ENCODE peak calls at places on chromosomes 4 and X, in ten cellular contexts. One of them, this sample, is unnamed.

GRCh38 chr4:23382880-23383279 is 507.0 kb downstream of the PPARGC1A start:
- DNase-seq in NCI-H1694 treated with DMSO at 0.1 percent for 48 hours: no peak
- DNase-seq in COR-L47: no peak
- DNase-seq in cardiac muscle cell: peak; percentile 7
- DNase-seq in pancreas: no peak
- DNase-seq in GM20000: no peak
- DNase-seq in ovary: no peak
- DNase-seq in stimulated activated CD4-positive, alpha-beta T cell treated with anti-CD3 and anti-CD28 coated beads, Interleukin-12 subunit alpha, Interleukin-12 subunit beta, amount 100 ng/mL, for 48 hours: no peak
- DNase-seq in islet precursor cell: no peak
- DNase-seq in RWPE1: no peak
- DNase-seq in this sample: no peak

GRCh38 chr4:145619639-145619996 is 433 bp downstream of the MMAA start:
- DNase-seq in stimulated activated CD4-positive, alpha-beta T cell treated with anti-CD3 and anti-CD28 coated beads, Interleukin-12 subunit alpha, Interleukin-12 subunit beta, amount 100 ng/mL, for 48 hours: peak; percentile 37
- DNase-seq in COR-L47: no peak
- DNase-seq in cardiac muscle cell: peak; percentile 53
- DNase-seq in islet precursor cell: no peak
- DNase-seq in RWPE1: peak; percentile 23
- DNase-seq in pancreas: peak; percentile 80
- DNase-seq in GM20000: no peak
- DNase-seq in NCI-H1694 treated with DMSO at 0.1 percent for 48 hours: peak; percentile 44
- DNase-seq in ovary: peak; percentile 31
- DNase-seq in this sample: peak; percentile 15

GRCh38 chr4:105306158-105306781 is 159.6 kb downstream of the TET2 start:
- DNase-seq in COR-L47: no peak
- DNase-seq in stimulated activated CD4-positive, alpha-beta T cell treated with anti-CD3 and anti-CD28 coated beads, Interleukin-12 subunit alpha, Interleukin-12 subunit beta, amount 100 ng/mL, for 48 hours: peak; percentile 52
- DNase-seq in pancreas: no peak
- DNase-seq in RWPE1: peak; percentile 4
- DNase-seq in ovary: no peak
- DNase-seq in cardiac muscle cell: no peak
- DNase-seq in islet precursor cell: no peak
- DNase-seq in GM20000: peak; percentile 69
- DNase-seq in NCI-H1694 treated with DMSO at 0.1 percent for 48 hours: no peak
- DNase-seq in this sample: no peak

GRCh38 chr4:39715788-39716187 is 17.9 kb downstream of the UBE2K start:
- DNase-seq in GM20000: peak; percentile 66
- DNase-seq in islet precursor cell: no peak
- DNase-seq in NCI-H1694 treated with DMSO at 0.1 percent for 48 hours: no peak
- DNase-seq in COR-L47: no peak
- DNase-seq in ovary: no peak
- DNase-seq in stimulated activated CD4-positive, alpha-beta T cell treated with anti-CD3 and anti-CD28 coated beads, Interleukin-12 subunit alpha, Interleukin-12 subunit beta, amount 100 ng/mL, for 48 hours: no peak
- DNase-seq in RWPE1: no peak
- DNase-seq in cardiac muscle cell: no peak
- DNase-seq in pancreas: no peak
- DNase-seq in this sample: no peak

GRCh38 chrX:139201924-139202323 is 328.6 kb upstream of the F9 start:
- DNase-seq in islet precursor cell: no peak
- DNase-seq in pancreas: no peak
- DNase-seq in GM20000: no peak
- DNase-seq in NCI-H1694 treated with DMSO at 0.1 percent for 48 hours: no peak
- DNase-seq in ovary: no peak
- DNase-seq in RWPE1: no peak
- DNase-seq in stimulated activated CD4-positive, alpha-beta T cell treated with anti-CD3 and anti-CD28 coated beads, Interleukin-12 subunit alpha, Interleukin-12 subunit beta, amount 100 ng/mL, for 48 hours: no peak
- DNase-seq in COR-L47: no peak
- DNase-seq in cardiac muscle cell: no peak
- DNase-seq in this sample: no peak

GRCh38 chr4:24794111-24794860 is 1.1 kb upstream of the SOD3 start:
- DNase-seq in COR-L47: no peak
- DNase-seq in cardiac muscle cell: peak; percentile 64
- DNase-seq in NCI-H1694 treated with DMSO at 0.1 percent for 48 hours: no peak
- DNase-seq in RWPE1: no peak
- DNase-seq in stimulated activated CD4-positive, alpha-beta T cell treated with anti-CD3 and anti-CD28 coated beads, Interleukin-12 subunit alpha, Interleukin-12 subunit beta, amount 100 ng/mL, for 48 hours: no peak
- DNase-seq in GM20000: no peak
- DNase-seq in ovary: no peak
- DNase-seq in pancreas: no peak
- DNase-seq in islet precursor cell: peak; percentile 70
- DNase-seq in this sample: no peak

GRCh38 chr4:20195071-20195885 is 56.4 kb upstream of the SLIT2 start:
- DNase-seq in islet precursor cell: no peak
- DNase-seq in stimulated activated CD4-positive, alpha-beta T cell treated with anti-CD3 and anti-CD28 coated beads, Interleukin-12 subunit alpha, Interleukin-12 subunit beta, amount 100 ng/mL, for 48 hours: no peak
- DNase-seq in NCI-H1694 treated with DMSO at 0.1 percent for 48 hours: no peak
- DNase-seq in cardiac muscle cell: peak; percentile 27
- DNase-seq in GM20000: no peak
- DNase-seq in ovary: no peak
- DNase-seq in COR-L47: no peak
- DNase-seq in pancreas: no peak
- DNase-seq in RWPE1: no peak
- DNase-seq in this sample: peak; percentile 64

GRCh38 chr4:163344147-163345050 is 707 bp downstream of the NPY5R start:
- DNase-seq in stimulated activated CD4-positive, alpha-beta T cell treated with anti-CD3 and anti-CD28 coated beads, Interleukin-12 subunit alpha, Interleukin-12 subunit beta, amount 100 ng/mL, for 48 hours: no peak
- DNase-seq in RWPE1: no peak
- DNase-seq in ovary: no peak
- DNase-seq in islet precursor cell: peak; percentile 60
- DNase-seq in cardiac muscle cell: peak; percentile 19
- DNase-seq in COR-L47: no peak
- DNase-seq in pancreas: peak; percentile 21
- DNase-seq in NCI-H1694 treated with DMSO at 0.1 percent for 48 hours: no peak
- DNase-seq in GM20000: no peak
- DNase-seq in this sample: no peak

GRCh38 chrX:130770615-130771014 is 132.4 kb downstream of the ENOX2 start:
- DNase-seq in pancreas: no peak
- DNase-seq in cardiac muscle cell: peak; percentile 75
- DNase-seq in islet precursor cell: no peak
- DNase-seq in NCI-H1694 treated with DMSO at 0.1 percent for 48 hours: no peak
- DNase-seq in ovary: no peak
- DNase-seq in RWPE1: peak; percentile 52
- DNase-seq in GM20000: no peak
- DNase-seq in COR-L47: no peak
- DNase-seq in stimulated activated CD4-positive, alpha-beta T cell treated with anti-CD3 and anti-CD28 coated beads, Interleukin-12 subunit alpha, Interleukin-12 subunit beta, amount 100 ng/mL, for 48 hours: no peak
- DNase-seq in this sample: peak; percentile 47

GRCh38 chrX:106170318-106170717 is 2.2 kb downstream of the PWWP3B start:
- DNase-seq in COR-L47: no peak
- DNase-seq in ovary: no peak
- DNase-seq in cardiac muscle cell: peak; percentile 49
- DNase-seq in NCI-H1694 treated with DMSO at 0.1 percent for 48 hours: no peak
- DNase-seq in pancreas: no peak
- DNase-seq in RWPE1: no peak
- DNase-seq in islet precursor cell: no peak
- DNase-seq in GM20000: no peak
- DNase-seq in stimulated activated CD4-positive, alpha-beta T cell treated with anti-CD3 and anti-CD28 coated beads, Interleukin-12 subunit alpha, Interleukin-12 subunit beta, amount 100 ng/mL, for 48 hours: no peak
- DNase-seq in this sample: no peak

GRCh38 chr4:101155368-101155767 is 192.0 kb downstream of the PPP3CA start:
- DNase-seq in pancreas: no peak
- DNase-seq in RWPE1: peak; percentile 86
- DNase-seq in stimulated activated CD4-positive, alpha-beta T cell treated with anti-CD3 and anti-CD28 coated beads, Interleukin-12 subunit alpha, Interleukin-12 subunit beta, amount 100 ng/mL, for 48 hours: no peak
- DNase-seq in NCI-H1694 treated with DMSO at 0.1 percent for 48 hours: no peak
- DNase-seq in cardiac muscle cell: no peak
- DNase-seq in GM20000: no peak
- DNase-seq in islet precursor cell: peak; percentile 86
- DNase-seq in ovary: no peak
- DNase-seq in COR-L47: no peak
- DNase-seq in this sample: peak; percentile 52

GRCh38 chr4:9976781-9977180 is 44.5 kb downstream of the SLC2A9 start:
- DNase-seq in NCI-H1694 treated with DMSO at 0.1 percent for 48 hours: no peak
- DNase-seq in ovary: no peak
- DNase-seq in stimulated activated CD4-positive, alpha-beta T cell treated with anti-CD3 and anti-CD28 coated beads, Interleukin-12 subunit alpha, Interleukin-12 subunit beta, amount 100 ng/mL, for 48 hours: no peak
- DNase-seq in pancreas: no peak
- DNase-seq in GM20000: no peak
- DNase-seq in RWPE1: no peak
- DNase-seq in COR-L47: no peak
- DNase-seq in cardiac muscle cell: no peak
- DNase-seq in islet precursor cell: no peak
- DNase-seq in this sample: no peak

GRCh38 chr4:168124008-168124641 is 31.8 kb downstream of the ANXA10 start:
- DNase-seq in islet precursor cell: no peak
- DNase-seq in pancreas: no peak
- DNase-seq in COR-L47: no peak
- DNase-seq in GM20000: no peak
- DNase-seq in cardiac muscle cell: no peak
- DNase-seq in ovary: no peak
- DNase-seq in RWPE1: peak; percentile 74
- DNase-seq in NCI-H1694 treated with DMSO at 0.1 percent for 48 hours: no peak
- DNase-seq in stimulated activated CD4-positive, alpha-beta T cell treated with anti-CD3 and anti-CD28 coated beads, Interleukin-12 subunit alpha, Interleukin-12 subunit beta, amount 100 ng/mL, for 48 hours: no peak
- DNase-seq in this sample: no peak

GRCh38 chr4:123984881-123985280 is 588.3 kb downstream of the SPRY1 start:
- DNase-seq in NCI-H1694 treated with DMSO at 0.1 percent for 48 hours: no peak
- DNase-seq in cardiac muscle cell: no peak
- DNase-seq in islet precursor cell: no peak
- DNase-seq in RWPE1: no peak
- DNase-seq in ovary: no peak
- DNase-seq in stimulated activated CD4-positive, alpha-beta T cell treated with anti-CD3 and anti-CD28 coated beads, Interleukin-12 subunit alpha, Interleukin-12 subunit beta, amount 100 ng/mL, for 48 hours: no peak
- DNase-seq in COR-L47: no peak
- DNase-seq in pancreas: no peak
- DNase-seq in GM20000: no peak
- DNase-seq in this sample: no peak

GRCh38 chr4:182749768-182750167 is 167.4 kb downstream of the DCTD start:
- DNase-seq in ovary: no peak
- DNase-seq in islet precursor cell: no peak
- DNase-seq in stimulated activated CD4-positive, alpha-beta T cell treated with anti-CD3 and anti-CD28 coated beads, Interleukin-12 subunit alpha, Interleukin-12 subunit beta, amount 100 ng/mL, for 48 hours: no peak
- DNase-seq in GM20000: no peak
- DNase-seq in COR-L47: peak; percentile 76
- DNase-seq in RWPE1: no peak
- DNase-seq in cardiac muscle cell: no peak
- DNase-seq in NCI-H1694 treated with DMSO at 0.1 percent for 48 hours: no peak
- DNase-seq in pancreas: no peak
- DNase-seq in this sample: no peak

GRCh38 chrX:15165832-15166231 is 104.1 kb downstream of the ASB9 start:
- DNase-seq in GM20000: no peak
- DNase-seq in stimulated activated CD4-positive, alpha-beta T cell treated with anti-CD3 and anti-CD28 coated beads, Interleukin-12 subunit alpha, Interleukin-12 subunit beta, amount 100 ng/mL, for 48 hours: no peak
- DNase-seq in NCI-H1694 treated with DMSO at 0.1 percent for 48 hours: no peak
- DNase-seq in islet precursor cell: no peak
- DNase-seq in cardiac muscle cell: no peak
- DNase-seq in COR-L47: no peak
- DNase-seq in RWPE1: no peak
- DNase-seq in ovary: no peak
- DNase-seq in pancreas: no peak
- DNase-seq in this sample: no peak

GRCh38 chr4:3189459-3189858 is 59.5 kb upstream of the MSANTD1 start:
- DNase-seq in RWPE1: no peak
- DNase-seq in stimulated activated CD4-positive, alpha-beta T cell treated with anti-CD3 and anti-CD28 coated beads, Interleukin-12 subunit alpha, Interleukin-12 subunit beta, amount 100 ng/mL, for 48 hours: no peak
- DNase-seq in ovary: no peak
- DNase-seq in NCI-H1694 treated with DMSO at 0.1 percent for 48 hours: no peak
- DNase-seq in GM20000: no peak
- DNase-seq in islet precursor cell: no peak
- DNase-seq in cardiac muscle cell: no peak
- DNase-seq in pancreas: no peak
- DNase-seq in COR-L47: no peak
- DNase-seq in this sample: no peak

GRCh38 chr4:166019441-166019840 is 146.4 kb downstream of the TLL1 start:
- DNase-seq in GM20000: no peak
- DNase-seq in ovary: no peak
- DNase-seq in COR-L47: no peak
- DNase-seq in cardiac muscle cell: no peak
- DNase-seq in NCI-H1694 treated with DMSO at 0.1 percent for 48 hours: no peak
- DNase-seq in stimulated activated CD4-positive, alpha-beta T cell treated with anti-CD3 and anti-CD28 coated beads, Interleukin-12 subunit alpha, Interleukin-12 subunit beta, amount 100 ng/mL, for 48 hours: no peak
- DNase-seq in RWPE1: no peak
- DNase-seq in islet precursor cell: no peak
- DNase-seq in pancreas: no peak
- DNase-seq in this sample: no peak

GRCh38 chr4:152114562-152114961 is 353.8 kb upstream of the GATB start:
- DNase-seq in COR-L47: no peak
- DNase-seq in cardiac muscle cell: no peak
- DNase-seq in GM20000: no peak
- DNase-seq in RWPE1: no peak
- DNase-seq in ovary: no peak
- DNase-seq in stimulated activated CD4-positive, alpha-beta T cell treated with anti-CD3 and anti-CD28 coated beads, Interleukin-12 subunit alpha, Interleukin-12 subunit beta, amount 100 ng/mL, for 48 hours: no peak
- DNase-seq in NCI-H1694 treated with DMSO at 0.1 percent for 48 hours: no peak
- DNase-seq in pancreas: no peak
- DNase-seq in islet precursor cell: no peak
- DNase-seq in this sample: no peak

GRCh38 chr4:69995526-69996016 is at the start of gene STATH:
- DNase-seq in GM20000: no peak
- DNase-seq in pancreas: no peak
- DNase-seq in stimulated activated CD4-positive, alpha-beta T cell treated with anti-CD3 and anti-CD28 coated beads, Interleukin-12 subunit alpha, Interleukin-12 subunit beta, amount 100 ng/mL, for 48 hours: no peak
- DNase-seq in COR-L47: no peak
- DNase-seq in islet precursor cell: no peak
- DNase-seq in cardiac muscle cell: peak; percentile 38
- DNase-seq in NCI-H1694 treated with DMSO at 0.1 percent for 48 hours: no peak
- DNase-seq in RWPE1: peak; percentile 4
- DNase-seq in ovary: no peak
- DNase-seq in this sample: no peak

GRCh38 chrX:41661366-41662095 is 27.2 kb upstream of the GPR34 start:
- DNase-seq in COR-L47: no peak
- DNase-seq in stimulated activated CD4-positive, alpha-beta T cell treated with anti-CD3 and anti-CD28 coated beads, Interleukin-12 subunit alpha, Interleukin-12 subunit beta, amount 100 ng/mL, for 48 hours: no peak
- DNase-seq in NCI-H1694 treated with DMSO at 0.1 percent for 48 hours: no peak
- DNase-seq in GM20000: no peak
- DNase-seq in ovary: no peak
- DNase-seq in cardiac muscle cell: peak; percentile 26
- DNase-seq in islet precursor cell: no peak
- DNase-seq in RWPE1: no peak
- DNase-seq in pancreas: no peak
- DNase-seq in this sample: no peak